ENCODE peak calls at places on chromosomes 13 and 19, in four cellular contexts. One of them, this sample, is unnamed.

GRCh38 chr13:31110617-31111016 is 51.1 kb downstream of the HSPH1 start:
- DNase-seq in NB4: peak; percentile 15
- DNase-seq in astrocyte of the cerebellum: no peak
- DNase-seq in SK-MEL-5: no peak
- DNase-seq in this sample: no peak

GRCh38 chr19:788821-789472 is 8.3 kb upstream of the PTBP1 start:
- DNase-seq in SK-MEL-5: no peak
- DNase-seq in astrocyte of the cerebellum: no peak
- DNase-seq in NB4: no peak
- DNase-seq in this sample: no peak

GRCh38 chr19:54674021-54674617 is 11.3 kb downstream of the LILRB4 start:
- DNase-seq in SK-MEL-5: peak; percentile 59
- DNase-seq in NB4: peak; percentile 61
- DNase-seq in astrocyte of the cerebellum: no peak
- DNase-seq in this sample: peak; percentile 56

GRCh38 chr13:59111711-59112110 is 1052.0 kb downstream of the DIAPH3 start:
- DNase-seq in astrocyte of the cerebellum: peak; percentile 91
- DNase-seq in NB4: no peak
- DNase-seq in SK-MEL-5: peak; percentile 58
- DNase-seq in this sample: no peak

GRCh38 chr19:5042556-5042955 is 73.6 kb downstream of the KDM4B start:
- DNase-seq in astrocyte of the cerebellum: no peak
- DNase-seq in SK-MEL-5: no peak
- DNase-seq in NB4: peak; percentile 26
- DNase-seq in this sample: no peak

GRCh38 chr13:94822356-94822755 is 110.0 kb upstream of the SOX21 start:
- DNase-seq in NB4: no peak
- DNase-seq in SK-MEL-5: no peak
- DNase-seq in astrocyte of the cerebellum: no peak
- DNase-seq in this sample: no peak

GRCh38 chr19:44757057-44757734 is 8.7 kb downstream of the BCL3 start:
- DNase-seq in NB4: no peak
- DNase-seq in SK-MEL-5: no peak
- DNase-seq in astrocyte of the cerebellum: no peak
- DNase-seq in this sample: no peak

GRCh38 chr13:46565808-46566750 is 13.1 kb downstream of the LRCH1 start:
- DNase-seq in SK-MEL-5: no peak
- DNase-seq in astrocyte of the cerebellum: no peak
- DNase-seq in NB4: no peak
- DNase-seq in this sample: no peak

GRCh38 chr13:97586941-97587340 is 153.0 kb downstream of the RAP2A start:
- DNase-seq in SK-MEL-5: no peak
- DNase-seq in NB4: no peak
- DNase-seq in astrocyte of the cerebellum: no peak
- DNase-seq in this sample: no peak

GRCh38 chr13:50122465-50122864 is 107.2 kb downstream of the KCNRG start:
- DNase-seq in SK-MEL-5: no peak
- DNase-seq in NB4: peak; percentile 70
- DNase-seq in astrocyte of the cerebellum: no peak
- DNase-seq in this sample: peak; percentile 78

GRCh38 chr13:77349365-77349764 is 22.5 kb upstream of the MYCBP2 start:
- DNase-seq in NB4: peak; percentile 72
- DNase-seq in astrocyte of the cerebellum: no peak
- DNase-seq in SK-MEL-5: no peak
- DNase-seq in this sample: no peak

GRCh38 chr19:5150331-5150901 is 181.5 kb downstream of the KDM4B start:
- DNase-seq in astrocyte of the cerebellum: no peak
- DNase-seq in SK-MEL-5: no peak
- DNase-seq in NB4: no peak
- DNase-seq in this sample: no peak

GRCh38 chr19:18093439-18094161 is 4.0 kb upstream of the MAST3 start:
- DNase-seq in SK-MEL-5: peak; percentile 57
- DNase-seq in NB4: peak; percentile 49
- DNase-seq in astrocyte of the cerebellum: no peak
- DNase-seq in this sample: no peak